ENCODE peak calls at places on chromosome 21, in five cellular contexts. R is fibroblast of pulmonary artery, Q is osteocyte, G is natural killer cell, W is H9. F is an unnamed sample.

GRCh38 chr21:26776320-26777021 is 68.7 kb downstream of the ADAMTS1 start:
- DNase-seq in R (peak; percentile 79), Q (no peak), G (no peak), W (no peak), F (no peak)

GRCh38 chr21:44489962-44490361 is 34.7 kb downstream of the LRRC3 start:
- DNase-seq in R (no peak), Q (no peak), G (no peak), W (no peak), F (no peak)

GRCh38 chr21:41766051-41766882 is 585 bp downstream of the RIPK4 start:
- DNase-seq in R (no peak), Q (no peak), G (no peak), W (no peak), F (no peak)

GRCh38 chr21:27258222-27258621 is 291.3 kb upstream of the ADAMTS5 start:
- DNase-seq in R (no peak), Q (no peak), G (no peak), W (no peak), F (no peak)

GRCh38 chr21:38599381-38599975 is 101.2 kb upstream of the ERG start:
- DNase-seq in R (no peak), Q (peak; percentile 65), G (no peak), W (no peak), F (no peak)

GRCh38 chr21:42833859-42834729 is 45.2 kb downstream of the WDR4 start:
- DNase-seq in R (no peak), Q (peak; percentile 72), G (peak; percentile 8), W (no peak), F (no peak)

GRCh38 chr21:43800566-43800965 is 11.2 kb downstream of the RRP1 start:
- DNase-seq in R (no peak), Q (no peak), G (no peak), W (no peak), F (no peak)

GRCh38 chr21:16879479-16879878 is 633.4 kb upstream of the CXADR start:
- DNase-seq in R (no peak), Q (no peak), G (no peak), W (no peak), F (no peak)

GRCh38 chr21:39314155-39315027 is 959 bp upstream of the BRWD1 start:
- DNase-seq in R (peak; percentile 69), Q (no peak), G (no peak), W (peak; percentile 63), F (peak; percentile 77)

GRCh38 chr21:29434081-29434480 is 135.4 kb downstream of the BACH1 start:
- DNase-seq in R (no peak), Q (no peak), G (no peak), W (no peak), F (no peak)

GRCh38 chr21:29078884-29079765 is 5.7 kb upstream of the CCT8 start:
- DNase-seq in R (no peak), Q (no peak), G (no peak), W (no peak), F (no peak)

GRCh38 chr21:43702785-43703067 is 16.2 kb upstream of the PDXK start:
- DNase-seq in R (no peak), Q (no peak), G (no peak), W (no peak), F (no peak)

GRCh38 chr21:41750051-41750450 is 16.8 kb downstream of the RIPK4 start:
- DNase-seq in R (no peak), Q (no peak), G (no peak), W (no peak), F (no peak)

GRCh38 chr21:17775431-17776126 is 43.6 kb downstream of the C21orf91 start:
- DNase-seq in R (no peak), Q (no peak), G (peak; percentile 60), W (no peak), F (no peak)

GRCh38 chr21:46624050-46624449 is 11.4 kb upstream of the PRMT2 start:
- DNase-seq in R (no peak), Q (no peak), G (no peak), W (no peak), F (no peak)

GRCh38 chr21:42291751-42292562 is 23.3 kb downstream of the TFF3 start:
- DNase-seq in R (no peak), Q (no peak), G (no peak), W (no peak), F (no peak)

GRCh38 chr21:27104749-27105439 is 138.0 kb upstream of the ADAMTS5 start:
- DNase-seq in R (peak; percentile 18), Q (no peak), G (no peak), W (no peak), F (no peak)

GRCh38 chr21:41895643-41896493 is 16.7 kb upstream of the PRDM15 start:
- DNase-seq in R (no peak), Q (no peak), G (no peak), W (peak; percentile 72), F (no peak)

GRCh38 chr21:29293495-29293894 is 5.2 kb upstream of the BACH1 start:
- DNase-seq in R (no peak), Q (no peak), G (no peak), W (no peak), F (no peak)

GRCh38 chr21:23968722-23969647 is 1638.3 kb downstream of the MRPL39 start:
- DNase-seq in R (peak; percentile 26), Q (no peak), G (peak; percentile 46), W (peak; percentile 75), F (no peak)

GRCh38 chr21:40660461-40660860 is 186.5 kb downstream of the DSCAM start:
- DNase-seq in R (no peak), Q (no peak), G (no peak), W (no peak), F (no peak)

GRCh38 chr21:40902299-40902698 is 55.3 kb upstream of the DSCAM start:
- DNase-seq in R (no peak), Q (no peak), G (no peak), W (no peak), F (peak; percentile 24)

GRCh38 chr21:41823906-41824305 is 55.2 kb downstream of the PRDM15 start:
- DNase-seq in R (no peak), Q (no peak), G (no peak), W (no peak), F (no peak)

GRCh38 chr21:28421716-28422480 is 570.8 kb downstream of the LTN1 start:
- DNase-seq in R (peak; percentile 75), Q (no peak), G (no peak), W (no peak), F (no peak)

GRCh38 chr21:33975548-33976081 is 60.0 kb upstream of the ATP5PO start:
- DNase-seq in R (no peak), Q (peak; percentile 75), G (peak; percentile 71), W (no peak), F (no peak)
- TF ChIP-seq CTCF in R (no peak), Q (no peak), G (no peak), W (no peak), F (no peak)

GRCh38 chr21:34519694-34520093 is 7.7 kb upstream of the KCNE1 start:
- DNase-seq in R (no peak), Q (no peak), G (no peak), W (no peak), F (no peak)

GRCh38 chr21:34519013-34519412 is 7.0 kb upstream of the KCNE1 start:
- DNase-seq in R (no peak), Q (no peak), G (no peak), W (no peak), F (no peak)

GRCh38 chr21:34517039-34517438 is 5.0 kb upstream of the KCNE1 start:
- DNase-seq in R (no peak), Q (no peak), G (no peak), W (no peak), F (no peak)

GRCh38 chr21:34514576-34515135 is 2.6 kb upstream of the KCNE1 start:
- DNase-seq in R (no peak), Q (no peak), G (no peak), W (no peak), F (no peak)

GRCh38 chr21:34517491-34518245 is 5.7 kb upstream of the KCNE1 start:
- DNase-seq in R (no peak), Q (no peak), G (no peak), W (no peak), F (no peak)
- TF ChIP-seq CTCF in R (peak; percentile 11), Q (peak; percentile 29), G (peak; percentile 34), W (peak; percentile 63), F (peak; percentile 40)

DNA sequence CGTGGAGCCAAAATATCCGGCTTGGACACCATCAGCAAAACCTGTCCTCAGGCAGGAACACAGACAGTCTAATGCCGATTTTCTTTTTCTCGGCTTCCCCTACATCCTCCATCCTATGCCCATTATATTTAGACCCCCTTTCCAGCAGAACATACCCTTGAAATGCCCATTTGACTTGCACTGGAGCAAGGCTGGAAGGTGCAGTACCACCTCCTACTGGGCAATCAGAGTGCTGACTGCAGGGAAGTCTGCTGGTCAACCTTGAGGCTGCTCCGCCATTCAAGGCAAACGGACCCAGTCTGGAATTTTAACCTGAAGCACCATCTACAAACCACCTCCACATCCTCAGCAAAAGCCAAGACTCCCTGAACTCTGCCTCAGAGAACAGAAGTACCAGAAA is 79.5 kb downstream of the TIAM1 start:
- DNase-seq in R (no peak), Q (no peak), G (no peak), W (no peak), F (no peak)
- TF ChIP-seq CTCF in R (no peak), Q (no peak), G (no peak), W (peak; percentile 49), F (no peak)

GRCh38 chr21:36750579-36750959 is 51.7 kb downstream of the SIM2 start:
- DNase-seq in R (no peak), Q (no peak), G (no peak), W (no peak), F (no peak)
- TF ChIP-seq CTCF in R (no peak), Q (no peak), G (no peak), W (no peak), F (no peak)

GRCh38 chr21:37073417-37074194 is 552 bp downstream of the TTC3 start:
- DNase-seq in R (peak; percentile 51), Q (peak; percentile 87), G (no peak), W (no peak), F (no peak)
- TF ChIP-seq CTCF in R (no peak), Q (no peak), G (no peak), W (no peak), F (no peak)

GRCh38 chr21:25561668-25562641 is 45.3 kb downstream of the MRPL39 start:
- DNase-seq in R (peak; percentile 73), Q (peak; percentile 87), G (peak; percentile 67), W (peak; percentile 66), F (no peak)
- TF ChIP-seq CTCF in R (peak; percentile 13), Q (peak; percentile 44), G (no peak), W (peak; percentile 43), F (peak; percentile 39)

DNA sequence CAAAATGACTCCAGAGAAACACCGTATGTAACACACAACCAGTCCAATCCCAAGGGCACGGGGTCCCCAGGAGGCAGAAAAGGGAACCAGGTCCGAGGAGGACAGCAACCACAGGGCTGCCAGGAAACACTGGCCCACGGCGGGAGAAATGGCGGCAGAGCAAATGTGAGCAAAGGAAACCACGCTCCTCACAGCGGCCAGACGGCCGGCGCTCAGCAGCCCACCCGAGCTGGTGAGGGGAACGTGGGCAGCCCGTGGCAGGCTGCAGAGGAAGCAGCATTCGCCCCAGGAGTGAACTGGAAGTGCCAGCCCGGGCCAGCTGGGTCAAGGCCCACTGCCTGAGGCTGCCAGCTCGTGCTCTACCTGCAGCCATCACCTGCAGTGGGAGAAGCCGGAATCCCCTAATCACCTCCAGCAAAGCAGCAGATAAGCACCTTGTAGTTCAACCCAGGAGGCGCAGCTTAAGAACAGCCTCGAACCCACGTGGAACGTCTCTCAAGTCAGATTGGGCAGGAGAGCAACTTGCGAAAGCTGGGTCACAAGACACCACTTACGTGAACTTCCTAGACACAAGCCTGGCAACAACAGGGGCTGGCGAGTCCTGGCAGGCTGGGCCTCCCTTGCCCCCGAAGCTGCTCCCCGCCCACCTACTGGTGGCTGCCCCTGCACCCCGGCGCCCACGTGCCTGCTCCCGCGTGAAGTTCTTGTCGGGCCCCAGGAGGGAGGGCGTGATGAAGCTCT is 6.7 kb downstream of the SLC19A1 start:
- DNase-seq in R (no peak), Q (no peak), G (no peak), W (no peak), F (peak; percentile 66)
- TF ChIP-seq CTCF in R (no peak), Q (no peak), G (no peak), W (no peak), F (no peak)

F was measured in type B pancreatic cell.